ENCODE peak calls at places on chromosomes 5 and 9, in five cellular contexts. Z, F, G, M and T are unnamed samples.

GRCh38 chr5:142674438-142675210 is 11.3 kb downstream of the FGF1 start:
- DNase-seq in F (no peak), Z (no peak), M (peak), G (no peak), T (no peak)

GRCh38 chr5:113390224-113390623 is 44.6 kb downstream of the TSSK1B start:
- DNase-seq in Z (no peak), M (no peak), G (no peak), F (no peak), T (no peak)

GRCh38 chr9:134433101-134433500 is 106.8 kb downstream of the RXRA start:
- DNase-seq in M (no peak), G (no peak), F (peak), Z (no peak), T (no peak)

GRCh38 chr9:12538842-12539584 is 154.2 kb upstream of the TYRP1 start:
- DNase-seq in M (no peak), G (no peak), F (no peak), Z (peak), T (no peak)

GRCh38 chr5:178522361-178522760 is 67.8 kb downstream of the COL23A1 start:
- DNase-seq in G (no peak), M (no peak), F (no peak), Z (no peak), T (no peak)

GRCh38 chr5:775960-776861 is 8.3 kb downstream of the ZDHHC11B start:
- DNase-seq in G (no peak), F (no peak), Z (no peak), M (no peak), T (no peak)

GRCh38 chr9:126470251-126470993 is 143.3 kb upstream of the LMX1B start:
- DNase-seq in F (no peak), Z (no peak), G (no peak), M (no peak), T (no peak)

GRCh38 chr5:13932561-13932960 is 11.9 kb downstream of the DNAH5 start:
- DNase-seq in Z (no peak), G (no peak), M (no peak), F (no peak), T (no peak)